ENCODE peak calls at places on chromosome 17, in nine cellular contexts. Z is WTC11, F is heart left ventricle, K is fibroblast of mammary gland, M is coronary artery, Q is AG09309, I is HCT116, G is fibroblast of the aortic adventitia, Y is fibroblast of lung. A is an unnamed sample.

GRCh38 chr17:76727745-76728456 is 1.3 kb downstream of the METTL23 start:
- DNase-seq in Z (no peak), F (no peak), K (no peak), M (no peak), Q (no peak), I (no peak), G (peak), Y (no peak), A (peak)

GRCh38 chr17:48814504-48814903 is 2.5 kb downstream of the TTLL6 start:
- DNase-seq in Z (peak), F (peak), K (peak), M (no peak), Q (no peak), I (peak), G (peak), Y (peak), A (peak)

GRCh38 chr17:28041844-28042656 is 427 bp upstream of the NLK start:
- DNase-seq in Z (no peak), F (no peak), K (peak), M (no peak), Q (no peak), I (no peak), G (no peak), Y (peak), A (no peak)

GRCh38 chr17:78351449-78352006 is 8.3 kb downstream of the SOCS3 start:
- DNase-seq in Z (peak), F (peak), K (peak), M (peak), Q (peak), I (no peak), G (peak), Y (peak), A (no peak)

GRCh38 chr17:66661411-66661843 is 173.5 kb upstream of the CACNG5 start:
- DNase-seq in Z (no peak), F (no peak), K (peak), M (no peak), Q (no peak), I (peak), G (peak), Y (peak), A (peak)

GRCh38 chr17:39750131-39751015 is 12.6 kb downstream of the GRB7 start:
- DNase-seq in Z (no peak), F (peak), K (no peak), M (no peak), Q (no peak), I (no peak), G (no peak), Y (no peak), A (no peak)

GRCh38 chr17:8623591-8623990 is 6.9 kb downstream of the MYH10 start:
- DNase-seq in Z (no peak), F (no peak), K (no peak), M (no peak), Q (peak), I (no peak), G (peak), Y (peak), A (no peak)

GRCh38 chr17:61366715-61367413 is 32.8 kb upstream of the TBX2 start:
- DNase-seq in Z (no peak), F (peak), K (no peak), M (no peak), Q (no peak), I (no peak), G (no peak), Y (no peak), A (no peak)

GRCh38 chr17:7834891-7835817 is 1.1 kb downstream of the KDM6B start:
- DNase-seq in Z (peak), F (peak), K (peak), M (peak), Q (peak), I (peak), G (peak), Y (peak), A (peak)

GRCh38 chr17:66290097-66290722 is 12.2 kb upstream of the PRKCA start:
- DNase-seq in Z (no peak), F (no peak), K (no peak), M (no peak), Q (no peak), I (no peak), G (no peak), Y (no peak), A (peak)

GRCh38 chr17:78359216-78359935 is 501 bp downstream of the SOCS3 start:
- DNase-seq in Z (peak), F (peak), K (no peak), M (no peak), Q (no peak), I (no peak), G (peak), Y (peak), A (no peak)

GRCh38 chr17:49646391-49647255 is 31.3 kb downstream of the SPOP start:
- DNase-seq in Z (no peak), F (no peak), K (peak), M (peak), Q (no peak), I (peak), G (peak), Y (peak), A (peak)

GRCh38 chr17:71398706-71399620 is 721.9 kb upstream of the SOX9 start:
- DNase-seq in Z (no peak), F (no peak), K (no peak), M (no peak), Q (no peak), I (no peak), G (peak), Y (peak), A (peak)

GRCh38 chr17:68704897-68705296 is 103.7 kb upstream of the FAM20A start:
- DNase-seq in Z (no peak), F (peak), K (peak), M (no peak), Q (peak), I (no peak), G (peak), Y (peak), A (no peak)

GRCh38 chr17:77494664-77495435 is 354.1 kb downstream of the SEC14L1 start:
- DNase-seq in Z (peak), F (peak), K (peak), M (peak), Q (no peak), I (peak), G (peak), Y (peak), A (peak)

GRCh38 chr17:7204828-7205461 is 14.7 kb downstream of the DLG4 start:
- DNase-seq in Z (peak), F (peak), K (peak), M (peak), Q (no peak), I (peak), G (peak), Y (peak), A (peak)

GRCh38 chr17:3032258-3033247 is 30.9 kb downstream of the OR1D5 start:
- DNase-seq in Z (no peak), F (no peak), K (no peak), M (peak), Q (no peak), I (no peak), G (no peak), Y (no peak), A (no peak)

GRCh38 chr17:56172517-56172982 is 19.3 kb downstream of the ANKFN1 start:
- DNase-seq in Z (no peak), F (no peak), K (no peak), M (no peak), Q (no peak), I (no peak), G (no peak), Y (no peak), A (no peak)

GRCh38 chr17:81939218-81939617 is 2.1 kb upstream of the PYCR1 start:
- DNase-seq in Z (no peak), F (no peak), K (no peak), M (no peak), Q (no peak), I (no peak), G (no peak), Y (no peak), A (no peak)

GRCh38 chr17:5832886-5833285 is 237.3 kb upstream of the WSCD1 start:
- DNase-seq in Z (no peak), F (no peak), K (no peak), M (no peak), Q (no peak), I (peak), G (peak), Y (peak), A (no peak)

GRCh38 chr17:77427471-77427991 is 286.8 kb downstream of the SEC14L1 start:
- DNase-seq in Z (no peak), F (no peak), K (peak), M (peak), Q (no peak), I (no peak), G (peak), Y (peak), A (no peak)

GRCh38 chr17:11986939-11987329 is 10.3 kb downstream of the ZNF18 start:
- DNase-seq in Z (no peak), F (no peak), K (peak), M (no peak), Q (no peak), I (peak), G (peak), Y (peak), A (peak)

GRCh38 chr17:73609688-73610210 is 34.5 kb downstream of the SDK2 start:
- DNase-seq in Z (no peak), F (no peak), K (no peak), M (no peak), Q (no peak), I (no peak), G (no peak), Y (no peak), A (no peak)

GRCh38 chr17:80730739-80731138 is 186.1 kb downstream of the RPTOR start:
- DNase-seq in Z (no peak), F (no peak), K (no peak), M (no peak), Q (no peak), I (no peak), G (no peak), Y (no peak), A (no peak)

GRCh38 chr17:67281736-67282135 is 36.7 kb upstream of the HELZ start:
- DNase-seq in Z (no peak), F (no peak), K (no peak), M (no peak), Q (no peak), I (no peak), G (no peak), Y (no peak), A (no peak)

GRCh38 chr17:81655378-81656117 is 794 bp downstream of the PDE6G start:
- DNase-seq in Z (no peak), F (no peak), K (no peak), M (no peak), Q (no peak), I (no peak), G (no peak), Y (no peak), A (no peak)

GRCh38 chr17:4786111-4786491 is at the start of gene VMO1:
- DNase-seq in Z (peak), F (peak), K (peak), M (no peak), Q (no peak), I (no peak), G (peak), Y (no peak), A (no peak)

GRCh38 chr17:21166599-21167265 is 40.0 kb downstream of the DHRS7B start:
- DNase-seq in Z (no peak), F (no peak), K (peak), M (no peak), Q (peak), I (no peak), G (peak), Y (peak), A (no peak)

GRCh38 chr17:68383443-68384321 is 73.6 kb downstream of the WIPI1 start:
- DNase-seq in Z (no peak), F (peak), K (peak), M (no peak), Q (peak), I (peak), G (peak), Y (peak), A (no peak)

GRCh38 chr17:38451030-38451839 is 23.0 kb downstream of the ARHGAP23 start:
- DNase-seq in Z (peak), F (peak), K (no peak), M (no peak), Q (no peak), I (no peak), G (peak), Y (peak), A (no peak)

GRCh38 chr17:60169921-60170817 is 20.4 kb downstream of the CA4 start:
- DNase-seq in Z (no peak), F (peak), K (peak), M (no peak), Q (peak), I (no peak), G (peak), Y (no peak), A (no peak)

GRCh38 chr17:48868916-48869500 is 23.6 kb upstream of the ATP5MC1 start:
- DNase-seq in Z (no peak), F (no peak), K (no peak), M (no peak), Q (no peak), I (no peak), G (no peak), Y (no peak), A (no peak)

GRCh38 chr17:54537656-54538055 is 363.0 kb upstream of the TOM1L1 start:
- DNase-seq in Z (no peak), F (no peak), K (no peak), M (no peak), Q (no peak), I (no peak), G (no peak), Y (no peak), A (no peak)

GRCh38 chr17:14513835-14514234 is 213.0 kb downstream of the HS3ST3B1 start:
- DNase-seq in Z (peak), F (no peak), K (no peak), M (no peak), Q (no peak), I (no peak), G (no peak), Y (no peak), A (no peak)

GRCh38 chr17:48593840-48594411 is 347 bp upstream of the HOXB5 start:
- DNase-seq in Z (peak), F (peak), K (peak), M (no peak), Q (no peak), I (no peak), G (peak), Y (peak), A (peak)

GRCh38 chr17:76720941-76721340 is 5.5 kb downstream of the JMJD6 start:
- DNase-seq in Z (no peak), F (no peak), K (no peak), M (no peak), Q (no peak), I (no peak), G (no peak), Y (no peak), A (no peak)

GRCh38 chr17:43892672-43892975 is 14.7 kb downstream of the MPP2 start:
- DNase-seq in Z (no peak), F (no peak), K (no peak), M (no peak), Q (no peak), I (no peak), G (peak), Y (no peak), A (no peak)

GRCh38 chr17:43888548-43888947 is 18.8 kb downstream of the MPP2 start:
- DNase-seq in Z (no peak), F (no peak), K (no peak), M (no peak), Q (no peak), I (no peak), G (no peak), Y (no peak), A (no peak)

GRCh38 chr17:43891851-43892671 is 15.3 kb downstream of the MPP2 start:
- DNase-seq in Z (peak), F (no peak), K (peak), M (no peak), Q (no peak), I (no peak), G (peak), Y (peak), A (no peak)

DNA sequence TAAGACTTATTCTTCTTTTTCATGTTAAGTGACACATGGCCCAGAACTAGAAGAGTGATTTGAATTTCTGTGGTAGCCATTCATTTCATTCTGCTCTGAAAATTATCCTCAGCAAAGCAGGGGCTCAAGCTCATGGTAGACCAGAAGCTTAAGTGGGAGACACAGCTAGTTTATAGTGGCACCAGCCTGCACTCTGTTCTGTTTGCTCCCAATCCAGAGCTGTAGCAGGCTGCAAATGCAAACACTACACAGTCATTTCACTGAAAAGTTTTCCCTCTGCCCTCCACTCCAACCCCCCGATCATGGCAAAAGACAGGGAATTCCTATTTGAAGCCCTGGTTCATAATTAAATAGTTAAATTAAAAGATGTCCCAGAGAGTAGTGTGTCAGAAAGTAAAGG is 17.1 kb downstream of the MPP2 start:
- DNase-seq in Z (no peak), F (no peak), K (no peak), M (no peak), Q (no peak), I (no peak), G (no peak), Y (no peak), A (no peak)
- TF ChIP-seq CTCF in Z (no peak), F (no peak), K (no peak), M (no peak), Q (no peak), I (no peak), G (no peak), Y (no peak), A (no peak)

DNA sequence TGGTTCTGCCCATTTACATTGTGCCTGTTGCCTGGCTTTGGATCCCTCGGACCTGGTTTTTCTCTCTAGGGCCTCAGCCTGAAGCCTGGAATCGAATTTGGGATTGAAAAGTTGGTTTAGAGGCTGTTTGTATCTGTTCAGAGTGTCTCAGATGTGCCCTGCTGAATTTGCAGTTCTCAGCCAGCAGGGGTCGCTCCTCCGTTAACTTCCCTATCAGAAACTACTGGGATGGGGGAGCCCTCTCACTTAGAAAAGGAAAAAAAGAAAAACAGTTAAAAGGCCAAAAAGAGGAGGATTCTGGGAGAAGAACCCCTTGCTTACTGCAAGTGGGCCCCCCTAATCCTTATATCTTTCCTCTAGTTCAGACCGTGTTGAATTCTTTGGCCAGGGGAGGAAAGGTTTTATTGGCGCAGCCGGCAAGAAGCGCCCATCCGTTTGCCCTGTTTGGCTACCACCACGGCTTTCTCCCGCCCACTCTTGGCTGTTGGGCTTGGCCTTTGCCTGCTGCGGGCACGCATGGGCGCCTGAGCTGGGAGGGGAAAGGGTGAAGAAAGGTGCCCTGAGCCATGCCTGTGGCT is 8.7 kb downstream of the FZD2 start:
- DNase-seq in Z (no peak), F (no peak), K (no peak), M (no peak), Q (no peak), I (no peak), G (no peak), Y (no peak), A (no peak)
- TF ChIP-seq CTCF in Z (peak), F (peak), K (peak), M (no peak), Q (peak), I (peak), G (peak), Y (peak), A (peak)

GRCh38 chr17:57809879-57810278 is 40.0 kb downstream of the MRPS23 start:
- DNase-seq in Z (no peak), F (no peak), K (no peak), M (no peak), Q (no peak), I (no peak), G (no peak), Y (no peak), A (no peak)

GRCh38 chr17:57808882-57809281 is 41.0 kb downstream of the MRPS23 start:
- DNase-seq in Z (no peak), F (no peak), K (no peak), M (no peak), Q (no peak), I (no peak), G (no peak), Y (no peak), A (no peak)

GRCh38 chr17:57806083-57806830 is 43.6 kb downstream of the MRPS23 start:
- DNase-seq in Z (no peak), F (no peak), K (no peak), M (no peak), Q (no peak), I (no peak), G (no peak), Y (no peak), A (no peak)

GRCh38 chr17:57811633-57812280 is 38.1 kb downstream of the MRPS23 start:
- DNase-seq in Z (no peak), F (no peak), K (no peak), M (no peak), Q (no peak), I (peak), G (no peak), Y (no peak), A (no peak)

DNA sequence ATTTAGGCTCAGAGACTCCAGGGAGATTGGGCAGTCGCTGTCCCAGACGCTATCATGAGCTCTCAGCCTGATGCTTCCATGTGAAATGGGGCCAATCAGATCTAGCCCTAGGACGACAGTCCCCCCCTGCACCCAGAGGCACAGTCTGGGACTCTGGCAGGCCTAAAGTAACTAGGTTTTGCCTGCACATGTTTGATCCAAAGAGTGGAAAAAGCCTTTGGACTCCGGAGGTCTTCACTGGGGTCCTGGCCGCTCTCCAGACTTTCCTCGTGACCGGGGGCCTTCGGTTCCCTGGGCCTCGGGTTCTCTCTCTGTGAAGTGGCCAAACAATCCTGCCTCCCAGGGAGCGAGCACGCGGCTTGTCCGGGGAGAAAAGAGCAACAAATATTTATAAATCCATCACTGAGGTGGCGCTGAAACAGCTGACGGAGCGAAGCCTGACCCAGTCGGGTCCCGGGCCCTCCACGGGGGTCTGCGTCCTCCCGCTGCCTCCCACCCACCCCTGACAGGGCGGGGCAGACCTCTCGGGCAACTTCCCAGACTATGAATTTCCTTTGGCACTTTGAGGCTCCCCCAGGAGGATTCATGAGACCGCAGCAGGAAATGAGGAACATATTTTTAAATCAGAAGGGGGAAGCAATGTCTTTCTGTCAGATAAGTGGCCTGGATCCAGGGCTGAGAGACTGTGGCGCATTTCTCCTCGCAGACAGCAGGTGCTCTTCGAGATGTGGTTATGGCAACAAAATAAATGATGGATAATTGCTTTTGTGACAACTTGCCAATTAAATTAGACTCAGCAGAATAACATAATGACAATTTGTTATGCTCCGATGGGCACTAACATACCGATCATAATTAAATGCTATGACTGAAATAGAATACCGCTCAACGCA is 38.9 kb downstream of the MRPS23 start:
- DNase-seq in Z (no peak), F (peak), K (peak), M (peak), Q (no peak), I (no peak), G (peak), Y (peak), A (no peak)
- TF ChIP-seq CTCF in Z (no peak), F (no peak), K (no peak), M (no peak), Q (no peak), I (no peak), G (peak), Y (no peak), A (no peak)

GRCh38 chr17:19785854-19786253 is 37.8 kb upstream of the ALDH3A1 start:
- DNase-seq in Z (peak), F (no peak), K (no peak), M (no peak), Q (no peak), I (no peak), G (peak), Y (peak), A (no peak)
- TF ChIP-seq CTCF in Z (no peak), F (no peak), K (no peak), M (no peak), Q (no peak), I (peak), G (no peak), Y (no peak), A (no peak)

A was measured in GM12865.